ENCODE peak calls at places on chromosomes 16 and 17, in six cellular contexts. C, D, I, J, X and Q are unnamed samples.

GRCh38 chr17:1241904-1242303 is 28.3 kb upstream of the BHLHA9 start:
- DNase-seq in C (no peak), D (no peak), I (no peak), J (no peak), X (peak; percentile 78), Q (no peak)

GRCh38 chr17:41140360-41141132 is at the start of gene KRTAP4-6:
- DNase-seq in C (no peak), D (no peak), I (no peak), J (no peak), X (no peak), Q (no peak)

GRCh38 chr17:49556183-49556943 is 19.3 kb upstream of the NXPH3 start:
- DNase-seq in C (peak; percentile 93), D (peak; percentile 93), I (peak; percentile 82), J (peak; percentile 75), X (peak; percentile 76), Q (peak; percentile 93)

GRCh38 chr17:44314869-44315661 is 6.7 kb downstream of the RUNDC3A start:
- DNase-seq in C (no peak), D (peak; percentile 70), I (no peak), J (no peak), X (no peak), Q (no peak)

GRCh38 chr17:7685533-7686220 is 1.6 kb downstream of the TP53 start:
- DNase-seq in C (peak; percentile 71), D (peak; percentile 88), I (peak; percentile 96), J (peak; percentile 87), X (peak; percentile 94), Q (peak; percentile 98)

GRCh38 chr16:49521706-49522325 is 148.2 kb downstream of the C16orf78 start:
- DNase-seq in C (no peak), D (no peak), I (no peak), J (no peak), X (no peak), Q (no peak)

GRCh38 chr16:21121150-21121549 is 29.5 kb downstream of the DNAH3 start:
- DNase-seq in C (no peak), D (no peak), I (no peak), J (no peak), X (no peak), Q (no peak)

GRCh38 chr17:28509784-28510183 is 3.6 kb downstream of the FOXN1 start:
- DNase-seq in C (no peak), D (no peak), I (peak; percentile 26), J (no peak), X (no peak), Q (no peak)

GRCh38 chr17:42814633-42815399 is 9.3 kb downstream of the BECN1 start:
- DNase-seq in C (no peak), D (no peak), I (no peak), J (no peak), X (no peak), Q (no peak)

GRCh38 chr16:1770328-1771071 is 843 bp downstream of the NME3 start:
- DNase-seq in C (no peak), D (peak; percentile 38), I (peak; percentile 73), J (peak; percentile 47), X (no peak), Q (peak; percentile 90)

GRCh38 chr17:39222866-39223834 is 2.6 kb downstream of the STAC2 start:
- DNase-seq in C (no peak), D (no peak), I (no peak), J (no peak), X (no peak), Q (no peak)

GRCh38 chr16:50153648-50154368 is 702 bp downstream of the TENT4B start:
- DNase-seq in C (no peak), D (peak; percentile 43), I (peak; percentile 71), J (no peak), X (no peak), Q (peak; percentile 86)

GRCh38 chr16:67862623-67863583 is 9.9 kb upstream of the EDC4 start:
- DNase-seq in C (no peak), D (no peak), I (no peak), J (no peak), X (no peak), Q (peak; percentile 94)

GRCh38 chr17:43816336-43817320 is 16.3 kb downstream of the MPP3 start:
- DNase-seq in C (no peak), D (no peak), I (no peak), J (no peak), X (no peak), Q (no peak)

GRCh38 chr17:2837147-2837561 is 40.9 kb downstream of the RAP1GAP2 start:
- DNase-seq in C (no peak), D (no peak), I (no peak), J (no peak), X (no peak), Q (no peak)

GRCh38 chr17:19302791-19303233 is 59.7 kb downstream of the B9D1 start:
- DNase-seq in C (no peak), D (no peak), I (no peak), J (no peak), X (no peak), Q (peak; percentile 74)

GRCh38 chr17:33055171-33055611 is 63.5 kb downstream of the SPACA3 start:
- DNase-seq in C (no peak), D (no peak), I (no peak), J (no peak), X (no peak), Q (no peak)

GRCh38 chr17:41610965-41611640 is 1.5 kb downstream of the KRT16 start:
- DNase-seq in C (no peak), D (no peak), I (no peak), J (no peak), X (no peak), Q (peak; percentile 62)

GRCh38 chr16:59698341-59698979 is 964.3 kb upstream of the GOT2 start:
- DNase-seq in C (no peak), D (no peak), I (no peak), J (no peak), X (no peak), Q (no peak)

GRCh38 chr17:66549312-66549705 is 246.9 kb downstream of the PRKCA start:
- DNase-seq in C (no peak), D (no peak), I (no peak), J (no peak), X (no peak), Q (no peak)

GRCh38 chr17:14307560-14308024 is 6.7 kb downstream of the HS3ST3B1 start:
- DNase-seq in C (no peak), D (no peak), I (no peak), J (no peak), X (no peak), Q (no peak)

GRCh38 chr17:38584350-38584925 is 21.3 kb downstream of the SRCIN1 start:
- DNase-seq in C (peak; percentile 61), D (peak; percentile 76), I (peak; percentile 77), J (peak; percentile 49), X (peak; percentile 65), Q (peak; percentile 87)

GRCh38 chr16:7236824-7237410 is 95.7 kb upstream of the RBFOX1 start:
- DNase-seq in C (no peak), D (no peak), I (no peak), J (no peak), X (no peak), Q (no peak)

GRCh38 chr17:80104321-80104955 is 3.1 kb downstream of the GAA start:
- DNase-seq in C (no peak), D (peak; percentile 37), I (peak; percentile 47), J (no peak), X (peak; percentile 33), Q (peak; percentile 79)

GRCh38 chr17:57257911-57258885 is 1.9 kb downstream of the MSI2 start:
- DNase-seq in C (no peak), D (no peak), I (no peak), J (no peak), X (no peak), Q (no peak)

GRCh38 chr16:87570938-87571867 is 31.1 kb upstream of the JPH3 start:
- DNase-seq in C (no peak), D (peak; percentile 46), I (peak; percentile 63), J (no peak), X (peak; percentile 43), Q (peak; percentile 89)

GRCh38 chr17:40458851-40459482 is 15.7 kb downstream of the IGFBP4 start:
- DNase-seq in C (no peak), D (no peak), I (no peak), J (no peak), X (no peak), Q (no peak)

GRCh38 chr17:27741971-27742370 is 58.4 kb downstream of the NOS2 start:
- DNase-seq in C (no peak), D (no peak), I (no peak), J (no peak), X (no peak), Q (no peak)

GRCh38 chr17:44677136-44677535 is 12.4 kb downstream of the CCDC43 start:
- DNase-seq in C (no peak), D (no peak), I (no peak), J (no peak), X (no peak), Q (no peak)

GRCh38 chr16:57755726-57756423 is 20.3 kb downstream of the KATNB1 start:
- DNase-seq in C (no peak), D (no peak), I (peak; percentile 35), J (no peak), X (no peak), Q (no peak)

GRCh38 chr16:21646721-21647561 is 5.5 kb downstream of the IGSF6 start:
- DNase-seq in C (peak; percentile 47), D (no peak), I (no peak), J (peak; percentile 42), X (no peak), Q (no peak)

GRCh38 chr17:3222505-3222904 is 15.0 kb downstream of the OR1A1 start:
- DNase-seq in C (no peak), D (no peak), I (no peak), J (no peak), X (no peak), Q (no peak)

GRCh38 chr17:78884148-78884870 is 18.7 kb downstream of the CEP295NL start:
- DNase-seq in C (no peak), D (no peak), I (no peak), J (no peak), X (no peak), Q (no peak)

GRCh38 chr16:86761117-86761971 is 183.0 kb downstream of the FOXL1 start:
- DNase-seq in C (peak; percentile 38), D (peak; percentile 84), I (no peak), J (peak; percentile 23), X (no peak), Q (peak; percentile 88)

GRCh38 chr17:80005360-80006338 is 30.0 kb downstream of the TBC1D16 start:
- DNase-seq in C (peak; percentile 57), D (peak; percentile 69), I (no peak), J (peak; percentile 35), X (peak; percentile 59), Q (no peak)

GRCh38 chr17:38916771-38917170 is 8.6 kb upstream of the LASP1NB start:
- DNase-seq in C (no peak), D (no peak), I (no peak), J (no peak), X (no peak), Q (no peak)

GRCh38 chr17:35947156-35947585 is 3.7 kb upstream of the LYZL6 start:
- DNase-seq in C (peak; percentile 39), D (peak; percentile 66), I (no peak), J (peak; percentile 21), X (peak; percentile 65), Q (no peak)